ENCODE peak calls at places on chromosome 18, in ten cellular contexts. Y is transverse colon, L is left lung, Z is NT2/D1, Q is K562, S is PC-9, U is A549, C is cardiac muscle cell, N is hepatocyte, P is PC-3. I is an unnamed sample.

GRCh38 chr18:48529796-48530195 is 9.0 kb upstream of the CTIF start:
- DNase-seq in U (no peak), S (no peak), Z (no peak), L (no peak), Y (no peak), C (no peak), Q (no peak), P (peak; percentile 39), N (no peak), I (peak; percentile 82)

GRCh38 chr18:13524824-13525223 is 201.5 kb downstream of the FAM210A start:
- DNase-seq in Q (no peak), Y (no peak), P (no peak), L (no peak), Z (no peak), N (no peak), C (no peak), U (no peak), S (no peak), I (no peak)

GRCh38 chr18:44518666-44519065 is 162.0 kb upstream of the SETBP1 start:
- DNase-seq in L (no peak), U (no peak), Z (no peak), N (no peak), C (no peak), P (no peak), S (no peak), Y (no peak), Q (no peak), I (no peak)

GRCh38 chr18:40676676-40677075 is 1278.4 kb upstream of the PIK3C3 start:
- DNase-seq in U (no peak), Y (no peak), P (peak; percentile 49), S (no peak), Q (no peak), L (no peak), N (no peak), C (no peak), Z (no peak), I (no peak)

GRCh38 chr18:33579147-33579867 is 1.3 kb downstream of the ASXL3 start:
- DNase-seq in Q (no peak), N (peak; percentile 14), L (no peak), P (no peak), Y (peak; percentile 11), Z (no peak), U (no peak), S (no peak), C (peak; percentile 30), I (peak; percentile 4)

GRCh38 chr18:45974088-45974536 is 7.0 kb upstream of the EPG5 start:
- DNase-seq in S (peak; percentile 29), C (peak; percentile 74), N (peak; percentile 75), P (peak; percentile 72), Y (peak; percentile 71), Z (peak; percentile 30), L (no peak), U (peak; percentile 74), Q (peak; percentile 41), I (peak; percentile 94)

GRCh38 chr18:45861926-45862325 is 36.5 kb downstream of the SIGLEC15 start:
- DNase-seq in Z (no peak), Q (no peak), L (no peak), N (no peak), U (no peak), C (no peak), Y (no peak), P (no peak), S (no peak), I (no peak)

GRCh38 chr18:22170421-22171262 is 1.3 kb downstream of the GATA6 start:
- DNase-seq in L (peak; percentile 82), N (peak; percentile 63), Z (no peak), U (peak; percentile 27), Y (peak; percentile 43), C (peak; percentile 59), S (peak; percentile 49), Q (no peak), P (peak; percentile 59), I (peak; percentile 86)

GRCh38 chr18:6543330-6543908 is 128.7 kb upstream of the L3MBTL4 start:
- DNase-seq in Z (no peak), P (peak; percentile 72), Q (peak; percentile 25), Y (no peak), C (peak; percentile 57), L (no peak), U (peak; percentile 12), N (peak; percentile 46), S (no peak), I (peak; percentile 71)

GRCh38 chr18:49524349-49524748 is 37.3 kb upstream of the C18orf32 start:
- DNase-seq in P (no peak), U (no peak), Y (no peak), Z (no peak), N (no peak), Q (peak; percentile 46), L (no peak), C (no peak), S (no peak), I (no peak)

GRCh38 chr18:3790702-3791101 is 340.7 kb downstream of the TGIF1 start:
- DNase-seq in P (no peak), U (no peak), L (no peak), Z (no peak), N (no peak), S (no peak), Q (no peak), Y (no peak), C (peak; percentile 12), I (no peak)

GRCh38 chr18:24204904-24205303 is 66.0 kb downstream of the CABYR start:
- DNase-seq in C (no peak), Q (no peak), Z (no peak), U (no peak), S (no peak), N (no peak), Y (no peak), L (no peak), P (no peak), I (no peak)

GRCh38 chr18:10168477-10168876 is 254.7 kb downstream of the VAPA start:
- DNase-seq in Y (no peak), Z (no peak), U (no peak), S (no peak), L (no peak), N (no peak), P (no peak), C (no peak), Q (no peak), I (no peak)

GRCh38 chr18:12750076-12750707 is 47.4 kb downstream of the PSMG2 start:
- DNase-seq in Q (no peak), S (peak; percentile 37), Z (no peak), Y (peak; percentile 40), C (no peak), N (no peak), P (no peak), L (no peak), U (no peak), I (no peak)

GRCh38 chr18:34977787-34978532 is 63.3 kb upstream of the MAPRE2 start:
- DNase-seq in P (no peak), N (peak; percentile 69), Z (no peak), Q (peak; percentile 34), U (peak; percentile 56), S (peak; percentile 13), L (peak; percentile 91), Y (peak; percentile 76), C (peak; percentile 35), I (peak; percentile 47)

GRCh38 chr18:34223893-34224422 is 755 bp downstream of the NOL4 start:
- DNase-seq in P (no peak), L (peak; percentile 26), C (no peak), U (no peak), Y (no peak), S (no peak), Z (no peak), Q (no peak), N (no peak), I (no peak)

GRCh38 chr18:27411911-27412310 is 226.8 kb upstream of the CHST9 start:
- DNase-seq in Z (no peak), C (no peak), Q (no peak), P (peak; percentile 47), S (peak; percentile 8), L (no peak), N (no peak), Y (no peak), U (no peak), I (no peak)

GRCh38 chr18:13376298-13376840 is 157.8 kb downstream of the LDLRAD4 start:
- DNase-seq in Z (no peak), P (no peak), L (no peak), S (no peak), Q (no peak), Y (no peak), C (no peak), U (no peak), N (no peak), I (no peak)

GRCh38 chr18:23640023-23640422 is 22.7 kb downstream of the ANKRD29 start:
- DNase-seq in N (peak; percentile 37), U (no peak), Q (no peak), Z (no peak), Y (no peak), P (no peak), C (peak; percentile 46), S (no peak), L (no peak), I (no peak)

GRCh38 chr18:55523001-55523400 is 65.0 kb downstream of the TCF4 start:
- DNase-seq in P (no peak), L (no peak), S (no peak), Z (no peak), Y (no peak), C (no peak), Q (no peak), N (no peak), U (no peak), I (peak; percentile 25)

GRCh38 chr18:21315741-21316187 is 73.7 kb downstream of the GREB1L start:
- DNase-seq in Y (no peak), S (peak; percentile 4), Z (peak; percentile 36), L (no peak), C (peak; percentile 52), Q (no peak), U (peak; percentile 37), N (peak; percentile 30), P (no peak), I (peak; percentile 28)

GRCh38 chr18:42095732-42096377 is 140.8 kb downstream of the PIK3C3 start:
- DNase-seq in N (no peak), S (no peak), Z (no peak), C (no peak), U (no peak), Y (no peak), L (no peak), P (no peak), Q (no peak), I (no peak)
- H3K9me3 ChIP-seq in N (no peaks in the 10 kb centered on the region), S (no peaks in the 10 kb centered on the region), Z (no peaks in the 10 kb centered on the region), C (no peaks in the 10 kb centered on the region), U (no peaks in the 10 kb centered on the region), Y (no peaks in the 10 kb centered on the region), L (no peaks in the 10 kb centered on the region), P (no peaks in the 10 kb centered on the region), Q (no peaks in the 10 kb centered on the region), I (no peaks in the 10 kb centered on the region)

GRCh38 chr18:74291771-74292540 is at the start of gene CYB5A:
- DNase-seq in Y (peak; percentile 99), N (peak; percentile 98), U (peak; percentile 95), P (peak; percentile 94), L (peak; percentile 98), Z (peak; percentile 83), C (peak; percentile 97), S (peak; percentile 98), Q (peak; percentile 91), I (peak; percentile 99)
- H3K4me3 ChIP-seq in Y (peak within 1 kb of the TSS; percentile 61), N (peak within 1 kb of the TSS; percentile 45), U (peak within 1 kb of the TSS; percentile 99), P (peak within 1 kb of the TSS; percentile 91), L (peak within 1 kb of the TSS; percentile 89), Z (peak within 1 kb of the TSS; percentile 86), C (peak within 1 kb of the TSS; percentile 62), S (peak within 1 kb of the TSS; percentile 81), Q (peak within 1 kb of the TSS; percentile 47), I (peak within 1 kb of the TSS; percentile 97)

GRCh38 chr18:8839285-8839684 is 133.9 kb downstream of the MTCL1 start:
- DNase-seq in P (no peak), S (no peak), Y (no peak), Z (no peak), L (no peak), Q (no peak), N (no peak), U (no peak), C (no peak), I (no peak)
- H3K9me3 ChIP-seq in P (no peaks in the 10 kb centered on the region), S (no peaks in the 10 kb centered on the region), Y (no peaks in the 10 kb centered on the region), Z (peaks cover 14% of the 10 kb centered on the region), L (peaks cover 6% of the 10 kb centered on the region), Q (no peaks in the 10 kb centered on the region), N (no peaks in the 10 kb centered on the region), U (no peaks in the 10 kb centered on the region), C (no peaks in the 10 kb centered on the region), I (peaks cover 5% of the 10 kb centered on the region)

GRCh38 chr18:77098033-77098432 is 34.5 kb downstream of the MBP start:
- DNase-seq in Q (no peak), U (no peak), N (no peak), Y (no peak), C (no peak), Z (no peak), P (no peak), S (no peak), L (no peak), I (no peak)
- H3K4me3 ChIP-seq in Q (no peak overlapping the region), U (no peak overlapping the region), N (no peak overlapping the region), Y (no peak overlapping the region), C (no peak overlapping the region), Z (no peak overlapping the region), P (no peak overlapping the region), S (no peak overlapping the region), L (no peak overlapping the region), I (peak overlapping the region; percentile 54)

I was measured in adipocyte.